ENCODE peak calls at places on chromosomes 12 and 14, in nine cellular contexts. V is astrocyte, S is dorsolateral prefrontal cortex, U is SK-N-SH, X is tibial nerve, P is tibial artery, J is IMR-90, R is hepatocyte, M is psoas muscle. H is an unnamed sample.

GRCh38 chr12:27096420-27096819 is 14.0 kb upstream of the C12orf71 start:
- DNase-seq in S (no peak), V (no peak), U (no peak), P (no peak), X (no peak), M (no peak), R (no peak), J (peak), H (no peak)

GRCh38 chr12:123908884-123909807 is 63.5 kb downstream of the CCDC92 start:
- DNase-seq in V (no peak), P (no peak), S (peak), R (no peak), U (no peak), X (no peak), M (no peak), J (no peak), H (no peak)

GRCh38 chr14:100586520-100587247 is 533 bp downstream of the BEGAIN start:
- DNase-seq in V (peak), S (no peak), X (no peak), U (peak), J (no peak), P (peak), R (peak), M (peak), H (no peak)

GRCh38 chr14:56666716-56667115 is 87.1 kb downstream of the TMEM260 start:
- DNase-seq in X (no peak), V (peak), J (peak), U (no peak), R (peak), M (no peak), S (no peak), P (no peak), H (no peak)

GRCh38 chr14:92644166-92644565 is 104.3 kb downstream of the LGMN start:
- DNase-seq in U (no peak), P (no peak), J (peak), R (no peak), X (no peak), M (no peak), V (peak), S (no peak), H (no peak)

GRCh38 chr12:103680591-103681065 is 93.6 kb downstream of the STAB2 start:
- DNase-seq in S (peak), U (peak), X (no peak), P (no peak), R (no peak), V (peak), M (peak), J (peak), H (peak)

GRCh38 chr14:79567306-79567705 is 644.0 kb downstream of the DIO2 start:
- DNase-seq in P (no peak), J (no peak), U (no peak), X (no peak), M (no peak), V (no peak), R (no peak), S (no peak), H (no peak)

GRCh38 chr12:125330645-125331341 is 265.6 kb downstream of the AACS start:
- DNase-seq in U (peak), P (no peak), X (peak), M (peak), R (peak), J (no peak), V (peak), S (peak), H (peak)

GRCh38 chr14:95460647-95461478 is 55.6 kb downstream of the SYNE3 start:
- DNase-seq in P (no peak), R (peak), J (peak), V (peak), S (peak), M (peak), X (no peak), U (no peak), H (no peak)

GRCh38 chr12:115160290-115161108 is 476.5 kb upstream of the TBX3 start:
- DNase-seq in P (no peak), M (no peak), U (no peak), R (no peak), S (no peak), V (no peak), X (no peak), J (no peak), H (no peak)

GRCh38 chr14:91146661-91147060 is 32.8 kb downstream of the DGLUCY start:
- DNase-seq in J (no peak), R (no peak), S (no peak), U (no peak), X (no peak), P (no peak), M (no peak), V (no peak), H (no peak)

GRCh38 chr12:64252708-64253107 is 30.6 kb upstream of the KICS2 start:
- DNase-seq in J (peak), R (no peak), X (peak), V (no peak), M (no peak), U (no peak), S (no peak), P (no peak), H (no peak)

GRCh38 chr12:104516821-104517220 is 60.1 kb downstream of the CHST11 start:
- DNase-seq in U (no peak), P (no peak), V (no peak), J (no peak), S (no peak), M (no peak), R (no peak), X (no peak), H (no peak)

GRCh38 chr12:101415228-101415627 is 7.7 kb upstream of the ARL1 start:
- DNase-seq in M (no peak), X (no peak), R (no peak), J (no peak), V (no peak), U (no peak), S (no peak), P (no peak), H (no peak)

GRCh38 chr14:50064993-50065392 is 51.4 kb downstream of the VCPKMT start:
- DNase-seq in S (no peak), U (no peak), J (no peak), M (no peak), X (peak), V (peak), R (no peak), P (no peak), H (no peak)

GRCh38 chr12:88854260-88854659 is 274.0 kb upstream of the KITLG start:
- DNase-seq in S (no peak), R (peak), P (no peak), V (peak), M (no peak), J (peak), U (no peak), X (no peak), H (no peak)

GRCh38 chr12:25977047-25977446 is 18.6 kb downstream of the RASSF8 start:
- DNase-seq in U (no peak), P (no peak), S (no peak), X (no peak), J (peak), V (peak), R (no peak), M (peak), H (no peak)

GRCh38 chr12:63846249-63846967 is 1.9 kb downstream of the SRGAP1 start:
- DNase-seq in R (no peak), M (no peak), J (no peak), V (no peak), X (no peak), U (peak), S (no peak), P (no peak), H (no peak)

GRCh38 chr14:23561873-23562821 is 5.4 kb downstream of the AP1G2 start:
- DNase-seq in U (no peak), P (no peak), S (no peak), J (no peak), X (no peak), V (peak), R (no peak), M (no peak), H (no peak)

DNA sequence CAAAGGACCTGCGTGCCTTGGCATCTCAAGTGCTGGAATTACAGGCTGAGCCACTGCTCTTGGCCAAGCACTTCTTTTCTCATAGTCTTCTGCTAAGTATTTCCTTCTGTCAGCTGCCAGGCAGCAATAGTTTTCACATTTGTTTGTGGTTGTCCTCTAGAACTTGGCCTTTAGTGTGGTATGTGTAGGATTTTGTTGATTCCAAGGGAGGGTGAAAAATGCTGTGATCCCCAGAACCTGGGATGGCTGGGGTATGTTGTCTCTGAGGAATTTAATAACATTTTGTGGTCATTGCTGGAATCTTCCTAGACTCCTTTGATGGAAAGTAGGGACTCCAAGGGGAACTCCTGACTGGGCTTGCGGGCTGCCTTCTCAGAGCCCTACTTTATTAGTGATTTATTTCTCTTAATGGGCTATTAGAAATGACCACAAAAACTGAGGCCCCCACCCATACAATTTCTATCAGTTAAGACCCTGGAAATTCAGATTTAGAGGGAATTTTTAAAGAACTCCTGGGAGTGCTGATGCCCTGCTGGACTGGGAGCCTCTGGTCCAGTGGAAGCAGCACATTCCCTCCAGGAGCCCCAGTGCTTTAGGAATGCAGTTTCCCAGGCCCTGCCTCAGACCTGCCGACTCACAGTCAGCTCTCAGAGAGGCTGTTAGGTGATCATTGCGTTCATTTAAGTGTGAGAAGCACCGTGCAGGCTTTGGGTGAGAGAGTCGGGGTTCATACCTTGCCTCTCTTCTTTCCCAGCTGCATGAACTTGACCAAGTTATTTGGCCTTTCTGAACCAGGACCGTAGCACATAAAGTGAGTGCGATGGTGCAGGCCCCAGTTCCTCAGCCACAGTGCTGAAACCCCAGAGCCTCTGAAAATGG is 22.7 kb downstream of the TRAF3 start:
- DNase-seq in P (no peak), J (peak), S (no peak), U (no peak), M (no peak), R (no peak), X (no peak), V (peak), H (no peak)
- H3K27ac ChIP-seq in P (no peak), J (no peak), S (no peak), U (peak), M (no peak), R (no peak), X (no peak), V (no peak), H (no peak)

DNA sequence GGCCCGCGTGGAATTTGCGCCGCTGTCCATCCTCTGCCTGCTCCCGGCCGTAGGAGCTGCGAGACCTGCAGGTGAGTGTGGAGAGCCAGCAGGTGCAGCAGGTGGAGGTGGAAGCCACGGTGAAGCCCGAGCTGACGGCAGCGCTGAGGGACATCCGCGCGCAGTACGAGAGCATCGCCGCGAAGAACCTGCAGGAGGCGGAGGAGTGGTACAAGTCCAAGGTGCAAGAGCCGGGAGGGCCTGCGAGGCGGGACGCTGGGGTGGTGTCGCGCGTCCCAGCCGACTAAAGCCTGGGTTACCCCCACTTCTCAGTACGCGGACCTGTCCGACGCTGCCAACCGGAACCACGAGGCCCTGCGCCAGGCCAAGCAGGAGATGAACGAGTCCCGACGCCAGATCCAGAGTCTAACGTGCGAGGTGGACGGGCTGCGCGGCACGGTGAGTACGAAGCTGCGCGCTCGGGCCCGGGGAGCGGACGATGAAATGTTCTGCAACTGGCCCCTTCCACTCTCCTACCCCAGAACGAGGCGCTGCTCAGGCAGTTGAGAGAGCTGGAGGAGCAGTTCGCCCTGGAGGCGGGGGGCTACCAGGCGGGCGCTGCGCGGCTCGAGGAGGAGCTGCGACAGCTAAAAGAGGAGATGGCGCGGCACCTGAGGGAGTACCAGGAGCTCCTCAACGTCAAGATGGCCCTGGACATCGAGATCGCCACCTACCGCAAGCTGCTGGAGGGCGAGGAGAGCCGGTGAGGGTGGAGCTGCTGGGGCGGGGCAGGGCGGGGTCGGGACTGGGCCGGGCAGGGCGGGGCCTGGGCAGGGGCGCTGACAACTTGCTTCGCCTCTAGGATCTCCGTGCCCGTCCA is 2.1 kb downstream of the PRPH start:
- DNase-seq in J (no peak), M (no peak), S (no peak), R (peak), V (no peak), X (no peak), P (peak), U (peak), H (no peak)
- TF ChIP-seq CTCF in J (no peak), M (no peak), S (no peak), R (peak), V (no peak), X (peak), P (peak), U (no peak), H (no peak)

GRCh38 chr14:65750906-65751305 is 338.4 kb downstream of the FUT8 start:
- DNase-seq in S (no peak), U (no peak), M (no peak), R (no peak), X (no peak), J (no peak), P (no peak), V (no peak), H (no peak)
- H3K27ac ChIP-seq in S (no peak), U (no peak), M (no peak), R (no peak), X (no peak), J (no peak), P (no peak), V (no peak), H (no peak)

GRCh38 chr12:95548539-95549391 is 2.5 kb downstream of the USP44 start:
- DNase-seq in J (peak), U (peak), M (peak), V (no peak), P (peak), R (peak), X (peak), S (no peak), H (no peak)

GRCh38 chr12:95547522-95548055 is 3.7 kb downstream of the USP44 start:
- DNase-seq in V (peak), R (no peak), P (no peak), S (no peak), U (no peak), M (no peak), J (peak), X (peak), H (no peak)

GRCh38 chr12:95549392-95550084 is 1.7 kb downstream of the USP44 start:
- DNase-seq in V (no peak), M (no peak), S (no peak), P (no peak), J (no peak), R (no peak), U (no peak), X (no peak), H (no peak)

GRCh38 chr12:95546491-95546813 is 4.8 kb downstream of the USP44 start:
- DNase-seq in R (no peak), X (no peak), V (no peak), U (no peak), P (no peak), J (no peak), S (no peak), M (no peak), H (no peak)

DNA sequence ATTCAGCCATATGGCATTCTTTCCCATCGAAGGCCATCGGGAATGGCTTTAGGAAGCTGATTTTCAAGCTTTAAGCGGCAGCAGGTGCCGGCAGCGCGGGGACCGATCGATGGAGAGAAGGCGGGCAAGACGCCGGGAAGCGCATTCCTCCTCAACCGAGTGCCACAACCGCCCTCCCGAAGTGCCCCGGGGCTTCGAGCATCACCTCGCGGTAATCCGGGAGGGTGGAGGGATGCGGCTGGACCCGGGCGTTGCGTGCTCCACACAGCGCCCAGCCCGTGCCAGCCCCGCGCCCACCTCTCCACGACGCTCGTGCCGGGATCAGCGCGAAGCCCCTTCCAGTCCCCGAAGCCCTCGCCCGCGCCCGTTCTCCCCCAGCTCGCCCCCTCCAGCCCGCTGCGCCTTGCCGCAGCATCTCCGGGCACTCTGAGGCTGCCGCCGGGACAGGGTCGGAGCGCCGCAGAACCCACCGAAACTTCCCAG is 3.2 kb downstream of the USP44 start:
- DNase-seq in X (peak), S (no peak), U (peak), J (no peak), P (no peak), M (peak), R (peak), V (peak), H (no peak)
- TF ChIP-seq CTCF in X (no peak), S (no peak), U (no peak), J (no peak), P (no peak), M (no peak), R (no peak), V (no peak), H (no peak)

GRCh38 chr12:6178981-6179761 is 21.0 kb upstream of the CD9 start:
- DNase-seq in V (peak), R (no peak), X (no peak), U (no peak), J (peak), S (no peak), P (no peak), M (no peak), H (no peak)
- H3K27ac ChIP-seq in V (peak), R (no peak), X (peak), U (no peak), J (peak), S (peak), P (peak), M (peak), H (peak)

DNA sequence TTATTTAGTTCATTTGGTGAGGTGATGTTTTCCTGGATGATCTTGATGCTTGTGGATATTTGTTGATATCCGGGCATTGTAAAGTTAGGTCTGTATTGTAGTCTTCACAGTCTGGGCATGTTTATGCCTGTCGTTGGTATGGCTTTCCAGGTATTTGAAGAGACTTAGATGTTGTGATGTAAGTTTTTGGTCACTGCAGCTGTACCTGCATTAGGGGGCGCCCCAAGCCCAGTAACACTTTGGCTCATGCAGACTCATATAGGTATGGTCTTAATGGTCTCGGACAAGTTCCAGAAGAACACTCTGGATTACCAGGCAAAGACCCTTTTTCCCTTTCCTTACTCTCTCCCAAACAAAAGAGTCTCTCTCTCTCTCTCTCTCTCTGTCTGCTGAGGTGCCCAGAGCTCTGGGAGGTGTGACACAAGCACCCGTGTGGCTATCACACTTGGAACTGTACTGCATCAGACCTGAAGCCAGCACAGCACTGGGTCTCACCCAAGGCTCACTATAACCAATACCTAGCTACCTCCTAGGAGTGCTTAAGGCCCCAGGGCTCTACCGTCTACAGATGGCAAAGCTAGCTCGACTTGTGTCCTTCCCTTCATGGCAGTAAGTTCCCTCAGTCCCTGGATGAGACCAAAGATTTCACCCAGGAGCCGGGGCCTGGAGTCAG is 425.8 kb upstream of the ATXN7L3B start:
- DNase-seq in S (peak), J (no peak), P (no peak), M (no peak), U (peak), V (no peak), R (peak), X (no peak), H (no peak)
- TF ChIP-seq CTCF in S (peak), J (no peak), P (no peak), M (no peak), U (peak), V (no peak), R (peak), X (no peak), H (no peak)

DNA sequence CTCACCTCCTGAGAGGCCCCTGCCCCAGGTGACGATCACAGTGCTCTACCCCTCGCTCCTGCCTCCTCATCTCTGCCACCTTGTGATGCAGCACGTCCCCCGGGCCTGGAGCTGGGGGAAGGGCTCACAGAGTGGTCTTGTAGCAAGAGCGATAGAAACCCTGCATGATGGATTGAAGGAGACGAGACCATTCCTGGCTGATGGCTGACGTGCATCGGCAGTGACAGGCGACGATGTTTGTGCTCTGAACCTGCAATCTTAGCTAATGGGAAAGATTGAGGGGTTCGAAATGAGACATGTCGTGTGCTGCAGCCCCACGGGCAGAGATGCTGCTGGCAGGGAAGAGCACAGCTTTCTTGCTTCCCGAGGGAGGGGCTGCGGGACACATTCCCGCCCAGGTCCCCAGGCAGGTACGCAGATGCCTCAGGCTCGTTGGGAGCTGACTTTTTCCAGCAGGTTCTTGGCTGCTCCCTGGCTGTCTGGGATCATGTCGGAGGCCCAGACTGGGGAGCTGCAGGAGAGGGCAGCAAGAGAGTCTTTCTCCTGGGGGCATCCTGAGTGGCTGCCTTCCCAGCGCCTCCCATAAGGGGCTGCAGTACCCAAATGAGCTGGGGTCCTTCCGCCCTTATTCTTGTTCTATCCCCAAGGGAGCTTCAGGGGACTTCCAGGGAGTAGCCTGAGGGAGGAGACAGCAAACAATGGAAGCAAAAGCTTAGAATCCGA is 38.7 kb upstream of the GPATCH2L start:
- DNase-seq in U (no peak), X (no peak), P (no peak), S (no peak), V (no peak), J (no peak), R (no peak), M (no peak), H (no peak)
- H3K27ac ChIP-seq in U (no peak), X (no peak), P (no peak), S (no peak), V (no peak), J (no peak), R (no peak), M (no peak), H (no peak)

GRCh38 chr12:109347579-109347978 is at the start of gene MYO1H:
- DNase-seq in R (peak), P (no peak), S (no peak), V (no peak), U (no peak), X (no peak), M (no peak), J (no peak), H (no peak)
- TF ChIP-seq CTCF in R (no peak), P (no peak), S (no peak), V (no peak), U (no peak), X (no peak), M (no peak), J (no peak), H (no peak)

GRCh38 chr12:56545023-56545604 is 23.5 kb downstream of the RBMS2 start:
- DNase-seq in S (no peak), U (no peak), M (no peak), V (no peak), X (no peak), R (no peak), J (no peak), P (no peak), H (no peak)
- H3K27ac ChIP-seq in S (no peak), U (no peak), M (no peak), V (no peak), X (no peak), R (no peak), J (no peak), P (no peak), H (no peak)

H was measured in right atrium auricular region.